ENCODE peak calls at places on chromosomes 4 and X, in four cellular contexts. H is cardiac muscle cell, J is A172, Q is T-cell. K is an unnamed sample.

GRCh38 chr4:72084587-72085011 is 52.8 kb downstream of the NPFFR2 start:
- DNase-seq in H (peak; percentile 34), J (no peak), Q (no peak), K (no peak)

GRCh38 chr4:18869166-18869565 is 847.6 kb upstream of the LCORL start:
- DNase-seq in H (no peak), J (no peak), Q (no peak), K (no peak)

GRCh38 chr4:90842960-90843359 is 715.8 kb downstream of the CCSER1 start:
- DNase-seq in H (no peak), J (no peak), Q (no peak), K (no peak)

GRCh38 chr4:81607947-81608346 is 136.2 kb upstream of the RASGEF1B start:
- DNase-seq in H (no peak), J (no peak), Q (no peak), K (no peak)

GRCh38 chr4:101813604-101814003 is 23.1 kb downstream of the BANK1 start:
- DNase-seq in H (no peak), J (no peak), Q (no peak), K (no peak)

GRCh38 chr4:14871676-14872430 is 130.4 kb upstream of the CPEB2 start:
- DNase-seq in H (peak; percentile 59), J (no peak), Q (peak; percentile 25), K (peak; percentile 61)

GRCh38 chr4:101191302-101192098 is 155.8 kb downstream of the PPP3CA start:
- DNase-seq in H (no peak), J (peak; percentile 58), Q (no peak), K (peak; percentile 73)

GRCh38 chrX:10945463-10945862 is 165.7 kb upstream of the HCCS start:
- DNase-seq in H (no peak), J (no peak), Q (no peak), K (no peak)

GRCh38 chr4:101211146-101211553 is 136.2 kb downstream of the PPP3CA start:
- DNase-seq in H (no peak), J (peak; percentile 76), Q (no peak), K (no peak)

GRCh38 chr4:22170353-22170752 is 221.8 kb upstream of the KCNIP4 start:
- DNase-seq in H (no peak), J (peak; percentile 86), Q (no peak), K (no peak)

GRCh38 chr4:128782076-128782715 is 27.3 kb upstream of the JADE1 start:
- DNase-seq in H (no peak), J (no peak), Q (peak; percentile 62), K (peak; percentile 46)

GRCh38 chr4:72427022-72427421 is 142.0 kb downstream of the ADAMTS3 start:
- DNase-seq in H (no peak), J (no peak), Q (no peak), K (no peak)

GRCh38 chr4:7055111-7055989 is 12.2 kb downstream of the TADA2B start:
- DNase-seq in H (no peak), J (no peak), Q (no peak), K (no peak)

GRCh38 chr4:139887378-139887801 is 221.8 kb downstream of the MGST2 start:
- DNase-seq in H (no peak), J (no peak), Q (no peak), K (no peak)

K was measured in stomach.